ENCODE peak calls at places on chromosome 15, in eight cellular contexts. Z is activated naive CD4-positive, alpha-beta T cell treated with Interleukin-2 at 50 U/mL for 16 hours; V is NAMALWA; R is AG08396; F is ELR; P is foreskin fibroblast; B is HEK293T; K is T1000. Q is an unnamed sample.
A peak's percentile ranks its signal among the peaks of the same experiment; 100 is the strongest.

GRCh38 chr15:68334661-68335124 is 57.1 kb downstream of the FEM1B start:
- DNase-seq in B (no peak), Z (no peak), K (no peak), F (no peak), R (peak; percentile 29), P (no peak), V (no peak), Q (no peak)

GRCh38 chr15:62277816-62278394 is 112.8 kb upstream of the C2CD4B start:
- DNase-seq in F (no peak), K (no peak), P (no peak), R (no peak), Z (no peak), B (no peak), V (no peak), Q (no peak)

GRCh38 chr15:50415752-50416404 is 8.3 kb upstream of the USP8 start:
- DNase-seq in Z (no peak), F (peak; percentile 3), R (peak; percentile 15), P (no peak), B (no peak), K (no peak), V (peak; percentile 26), Q (no peak)

GRCh38 chr15:57792729-57793449 is 86.4 kb downstream of the POLR2M start:
- DNase-seq in R (no peak), P (no peak), K (no peak), F (peak; percentile 16), Z (no peak), B (no peak), V (no peak), Q (no peak)

GRCh38 chr15:49462242-49462641 is 39.2 kb downstream of the FGF7 start:
- DNase-seq in Z (no peak), B (no peak), K (no peak), P (no peak), F (no peak), V (no peak), R (no peak), Q (no peak)

GRCh38 chr15:25670025-25670554 is 193.0 kb downstream of the ATP10A start:
- DNase-seq in K (no peak), Z (no peak), F (no peak), P (peak; percentile 72), R (peak; percentile 74), V (no peak), B (peak; percentile 12), Q (no peak)

GRCh38 chr15:77060560-77060959 is 10.3 kb downstream of the TSPAN3 start:
- DNase-seq in Z (no peak), F (no peak), R (peak; percentile 18), P (peak; percentile 72), K (no peak), B (no peak), V (no peak), Q (no peak)

GRCh38 chr15:47711654-47712053 is 5.7 kb upstream of the SEMA6D start:
- DNase-seq in V (peak; percentile 47), R (no peak), B (peak; percentile 9), K (no peak), F (peak; percentile 52), P (peak; percentile 36), Z (no peak), Q (no peak)

GRCh38 chr15:57090460-57090859 is 172.0 kb downstream of the TCF12 start:
- DNase-seq in F (no peak), Z (no peak), V (no peak), K (no peak), B (peak; percentile 57), P (no peak), R (no peak), Q (no peak)

GRCh38 chr15:85010472-85011209 is 29.0 kb downstream of the PDE8A start:
- DNase-seq in Z (no peak), V (peak; percentile 77), R (peak; percentile 42), F (no peak), P (peak; percentile 81), K (no peak), B (no peak), Q (no peak)

GRCh38 chr15:55789066-55789660 is 46.2 kb upstream of the PRTG start:
- DNase-seq in V (peak; percentile 38), B (peak; percentile 32), R (no peak), F (peak; percentile 33), Z (peak; percentile 60), K (no peak), P (no peak), Q (no peak)

GRCh38 chr15:95259513-95259912 is 1028.2 kb downstream of the MCTP2 start:
- DNase-seq in F (peak; percentile 77), R (peak; percentile 51), V (peak; percentile 66), Z (peak; percentile 33), B (peak; percentile 76), K (peak; percentile 36), P (peak; percentile 90), Q (peak; percentile 39)

GRCh38 chr15:40985541-40986330 is 32.5 kb downstream of the CHAC1 start:
- DNase-seq in F (peak; percentile 60), B (no peak), Z (no peak), R (no peak), K (no peak), V (no peak), P (peak; percentile 66), Q (no peak)

GRCh38 chr15:31551323-31551722 is 224.7 kb downstream of the KLF13 start:
- DNase-seq in Z (no peak), K (no peak), P (no peak), B (no peak), V (no peak), F (no peak), R (no peak), Q (no peak)

GRCh38 chr15:51024735-51025453 is 69.8 kb downstream of the TNFAIP8L3 start:
- DNase-seq in Z (no peak), B (no peak), V (no peak), K (no peak), F (no peak), P (peak; percentile 21), R (no peak), Q (no peak)

GRCh38 chr15:62413147-62413546 is 248.1 kb upstream of the C2CD4B start:
- DNase-seq in B (no peak), P (peak; percentile 80), Z (no peak), R (no peak), V (no peak), F (no peak), K (no peak), Q (no peak)

GRCh38 chr15:93986400-93986984 is 244.9 kb upstream of the MCTP2 start:
- DNase-seq in R (no peak), Z (no peak), P (no peak), B (no peak), F (no peak), K (no peak), V (no peak), Q (no peak)

GRCh38 chr15:57503051-57503702 is 88.5 kb upstream of the MYZAP start:
- DNase-seq in P (no peak), V (peak; percentile 26), B (peak; percentile 36), F (no peak), Z (no peak), K (no peak), R (no peak), Q (no peak)

GRCh38 chr15:27757050-27757449 is 342.1 kb downstream of the OCA2 start:
- DNase-seq in V (no peak), B (no peak), R (no peak), Z (no peak), P (no peak), K (no peak), F (no peak), Q (no peak)

GRCh38 chr15:75712668-75713337 is at the start of gene CSPG4:
- DNase-seq in K (peak; percentile 52), B (peak; percentile 82), Z (no peak), F (peak; percentile 79), R (peak; percentile 89), P (peak; percentile 90), V (no peak), Q (no peak)

Q was measured in HS-5.